ENCODE peak calls at places on chromosomes 5 and 9, in seven cellular contexts. One of them, this sample, is unnamed.

GRCh38 chr9:96065482-96066251 is 190.2 kb downstream of the ERCC6L2 start:
- DNase-seq in sigmoid colon: no peak
- DNase-seq in HCT116: no peak
- DNase-seq in GM23338: no peak
- DNase-seq in GM12891: no peak
- DNase-seq in HepG2: no peak
- DNase-seq in GM12892: no peak
- DNase-seq in this sample: no peak

GRCh38 chr5:17947029-17947428 is 312.8 kb downstream of the TAF11L14 start:
- DNase-seq in sigmoid colon: no peak
- DNase-seq in HCT116: no peak
- DNase-seq in GM23338: no peak
- DNase-seq in GM12891: no peak
- DNase-seq in HepG2: no peak
- DNase-seq in GM12892: no peak
- DNase-seq in this sample: no peak

GRCh38 chr5:68353624-68354023 is 138.1 kb downstream of the PIK3R1 start:
- DNase-seq in sigmoid colon: no peak
- DNase-seq in HCT116: no peak
- DNase-seq in GM23338: no peak
- DNase-seq in GM12891: no peak
- DNase-seq in HepG2: no peak
- DNase-seq in GM12892: no peak
- DNase-seq in this sample: no peak

GRCh38 chr5:64749385-64749784 is 19.1 kb downstream of the SREK1IP1 start:
- DNase-seq in sigmoid colon: no peak
- DNase-seq in HCT116: no peak
- DNase-seq in GM23338: no peak
- DNase-seq in GM12891: no peak
- DNase-seq in HepG2: no peak
- DNase-seq in GM12892: no peak
- DNase-seq in this sample: no peak

GRCh38 chr5:74199436-74200210 is 440.9 kb downstream of the ENC1 start:
- DNase-seq in sigmoid colon: no peak
- DNase-seq in HCT116: no peak
- DNase-seq in GM23338: no peak
- DNase-seq in GM12891: no peak
- DNase-seq in HepG2: no peak
- DNase-seq in GM12892: no peak
- DNase-seq in this sample: no peak

GRCh38 chr5:79488775-79489174 is 25.2 kb downstream of the HOMER1 start:
- DNase-seq in sigmoid colon: no peak
- DNase-seq in HCT116: no peak
- DNase-seq in GM23338: no peak
- DNase-seq in GM12891: no peak
- DNase-seq in HepG2: no peak
- DNase-seq in GM12892: no peak
- DNase-seq in this sample: no peak

GRCh38 chr9:18297532-18297872 is 176.5 kb upstream of the ADAMTSL1 start:
- DNase-seq in sigmoid colon: no peak
- DNase-seq in HCT116: no peak
- DNase-seq in GM23338: peak; percentile 86
- DNase-seq in GM12891: no peak
- DNase-seq in HepG2: peak; percentile 4
- DNase-seq in GM12892: no peak
- DNase-seq in this sample: no peak

GRCh38 chr9:101220341-101220740 is 164.5 kb downstream of the BAAT start:
- DNase-seq in sigmoid colon: no peak
- DNase-seq in HCT116: no peak
- DNase-seq in GM23338: no peak
- DNase-seq in GM12891: no peak
- DNase-seq in HepG2: no peak
- DNase-seq in GM12892: no peak
- DNase-seq in this sample: no peak

DNA sequence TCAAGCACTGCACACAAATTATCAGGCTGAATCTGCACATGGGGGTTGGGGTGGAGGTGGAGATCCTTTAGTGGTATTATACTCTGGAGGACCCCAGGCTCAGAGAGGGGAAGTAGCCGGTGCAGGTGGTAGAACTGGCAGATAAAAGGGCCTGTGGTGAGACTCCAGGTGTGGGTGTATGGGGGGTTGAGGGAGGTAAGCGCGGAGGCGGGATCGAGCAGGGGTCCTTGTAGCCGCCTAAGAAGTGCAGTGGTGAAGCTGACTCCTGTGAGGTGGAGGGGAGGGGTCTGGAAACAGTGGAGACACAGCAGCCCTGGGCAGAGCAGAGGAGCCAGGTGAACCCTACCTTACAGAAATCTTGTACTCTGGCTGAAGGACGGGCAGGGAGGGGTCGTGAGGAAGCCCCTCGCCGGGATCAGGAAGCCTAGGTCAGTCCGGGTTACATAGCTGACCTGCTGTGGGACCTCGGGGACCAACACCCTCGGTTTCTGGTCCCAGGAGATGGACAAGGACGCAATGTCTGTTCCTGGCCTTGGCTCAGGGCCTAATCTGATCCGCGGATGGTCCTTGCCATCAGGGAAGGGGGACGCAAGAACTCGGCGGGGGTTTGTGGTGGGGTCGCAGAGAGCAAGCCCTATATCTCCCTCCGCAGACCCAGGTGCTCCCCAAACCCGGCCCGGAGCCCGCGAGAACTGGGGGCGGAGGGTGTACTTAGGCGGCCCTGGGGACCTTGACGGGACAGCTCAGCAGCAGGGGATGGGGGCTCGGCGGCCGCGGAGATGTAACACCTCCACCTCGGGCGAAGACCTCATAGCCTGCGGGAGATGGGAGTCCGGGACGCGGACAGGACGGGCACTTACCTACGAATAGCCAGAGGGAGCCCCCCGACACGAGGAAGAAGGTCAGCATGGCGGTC is 555 bp downstream of the ACSL6 start:
- DNase-seq in sigmoid colon: peak; percentile 63
- DNase-seq in HCT116: no peak
- DNase-seq in GM23338: peak; percentile 62
- DNase-seq in GM12891: no peak
- DNase-seq in HepG2: no peak
- DNase-seq in GM12892: no peak
- DNase-seq in this sample: no peak
- TF ChIP-seq POLR2AphosphoS5 in sigmoid colon: no peak
- TF ChIP-seq POLR2AphosphoS5 in HCT116: no peak
- TF ChIP-seq POLR2AphosphoS5 in GM23338: no peak
- TF ChIP-seq POLR2AphosphoS5 in GM12891: no peak
- TF ChIP-seq POLR2AphosphoS5 in HepG2: no peak
- TF ChIP-seq POLR2AphosphoS5 in GM12892: no peak
- TF ChIP-seq POLR2AphosphoS5 in this sample: no peak

DNA sequence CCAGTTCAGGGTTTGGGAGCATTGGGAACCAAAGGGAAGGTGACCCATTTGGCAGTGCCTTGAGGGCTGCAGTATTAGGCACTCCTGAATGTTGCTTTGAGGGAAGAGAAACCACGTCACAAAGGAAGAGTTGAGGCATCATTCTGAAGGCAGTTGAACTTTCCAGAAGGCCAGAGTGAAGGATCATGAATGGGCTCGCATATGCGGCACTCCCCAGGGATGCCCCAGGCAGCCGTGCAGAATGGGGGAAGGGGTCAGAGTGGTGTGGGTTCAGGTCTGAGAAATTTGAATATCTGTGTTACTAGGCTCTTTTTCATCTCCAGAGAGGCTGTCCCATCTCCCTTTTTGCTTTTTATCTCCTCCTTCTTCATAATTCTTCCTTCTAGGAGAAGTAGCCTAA is 60.6 kb upstream of the HMHB1 start:
- DNase-seq in sigmoid colon: no peak
- DNase-seq in HCT116: no peak
- DNase-seq in GM23338: no peak
- DNase-seq in GM12891: no peak
- DNase-seq in HepG2: no peak
- DNase-seq in GM12892: no peak
- DNase-seq in this sample: no peak
- TF ChIP-seq POLR2AphosphoS5 in sigmoid colon: no peak
- TF ChIP-seq POLR2AphosphoS5 in HCT116: no peak
- TF ChIP-seq POLR2AphosphoS5 in GM23338: no peak
- TF ChIP-seq POLR2AphosphoS5 in GM12891: no peak
- TF ChIP-seq POLR2AphosphoS5 in HepG2: no peak
- TF ChIP-seq POLR2AphosphoS5 in GM12892: no peak
- TF ChIP-seq POLR2AphosphoS5 in this sample: no peak

GRCh38 chr5:56914678-56915077 is 5.3 kb downstream of the SETD9 start:
- DNase-seq in sigmoid colon: no peak
- DNase-seq in HCT116: no peak
- DNase-seq in GM23338: no peak
- DNase-seq in GM12891: no peak
- DNase-seq in HepG2: no peak
- DNase-seq in GM12892: no peak
- DNase-seq in this sample: no peak

GRCh38 chr5:56909294-56910122 is at the start of gene SETD9:
- DNase-seq in sigmoid colon: peak; percentile 99
- DNase-seq in HCT116: peak; percentile 88
- DNase-seq in GM23338: peak; percentile 98
- DNase-seq in GM12891: peak; percentile 87
- DNase-seq in HepG2: peak; percentile 93
- DNase-seq in GM12892: peak; percentile 88
- DNase-seq in this sample: peak; percentile 98

GRCh38 chr5:56908942-56909293 is 478 bp upstream of the SETD9 start:
- DNase-seq in sigmoid colon: no peak
- DNase-seq in HCT116: peak; percentile 12
- DNase-seq in GM23338: no peak
- DNase-seq in GM12891: no peak
- DNase-seq in HepG2: no peak
- DNase-seq in GM12892: no peak
- DNase-seq in this sample: no peak

GRCh38 chr5:56913766-56914165 is 4.4 kb downstream of the SETD9 start:
- DNase-seq in sigmoid colon: no peak
- DNase-seq in HCT116: no peak
- DNase-seq in GM23338: no peak
- DNase-seq in GM12891: no peak
- DNase-seq in HepG2: no peak
- DNase-seq in GM12892: no peak
- DNase-seq in this sample: no peak

DNA sequence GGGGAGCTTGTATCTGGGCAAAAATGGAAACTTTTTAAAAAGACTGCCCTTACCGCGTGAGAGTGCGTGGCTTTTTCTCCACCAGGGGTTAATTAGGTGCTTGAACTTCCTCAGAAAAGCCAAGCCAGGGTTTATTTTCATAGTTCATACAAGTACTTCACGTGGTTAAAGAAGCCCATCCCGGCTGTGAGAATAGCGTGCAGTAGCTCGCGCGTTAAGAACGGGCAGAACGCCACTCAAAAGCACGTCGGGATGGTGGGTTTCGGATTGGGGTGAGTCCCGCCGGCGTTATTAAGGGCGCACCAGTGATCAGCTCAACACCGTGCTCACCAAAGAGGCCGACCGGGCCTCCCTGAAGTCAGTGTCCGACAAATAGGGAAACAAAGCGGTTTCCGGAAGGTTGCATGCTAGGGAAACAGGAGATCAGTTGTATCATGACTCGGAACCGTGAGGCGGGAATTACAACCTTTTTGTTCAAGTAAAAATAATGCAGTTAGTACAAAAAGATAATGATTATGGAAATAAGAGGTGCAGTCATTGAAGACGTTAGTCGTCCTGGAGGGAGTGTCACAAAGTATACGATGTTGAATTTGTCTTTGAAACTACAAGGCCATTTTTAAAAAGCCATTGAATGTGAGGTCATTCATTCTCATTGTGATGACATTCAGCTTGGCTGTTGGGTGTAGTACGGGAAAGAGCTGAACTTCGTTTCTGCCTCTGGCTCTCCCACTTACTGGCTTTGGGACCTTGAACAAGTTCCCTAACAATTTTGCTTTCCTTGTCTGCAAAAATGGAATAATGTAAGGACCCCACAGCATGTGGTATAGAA is 941 bp downstream of the SETD9 start:
- DNase-seq in sigmoid colon: peak; percentile 77
- DNase-seq in HCT116: no peak
- DNase-seq in GM23338: peak; percentile 65
- DNase-seq in GM12891: no peak
- DNase-seq in HepG2: peak; percentile 61
- DNase-seq in GM12892: peak; percentile 13
- DNase-seq in this sample: peak; percentile 35
- TF ChIP-seq POLR2AphosphoS5 in sigmoid colon: no peak
- TF ChIP-seq POLR2AphosphoS5 in HCT116: no peak
- TF ChIP-seq POLR2AphosphoS5 in GM23338: no peak
- TF ChIP-seq POLR2AphosphoS5 in GM12891: no peak
- TF ChIP-seq POLR2AphosphoS5 in HepG2: no peak
- TF ChIP-seq POLR2AphosphoS5 in GM12892: no peak
- TF ChIP-seq POLR2AphosphoS5 in this sample: no peak

DNA sequence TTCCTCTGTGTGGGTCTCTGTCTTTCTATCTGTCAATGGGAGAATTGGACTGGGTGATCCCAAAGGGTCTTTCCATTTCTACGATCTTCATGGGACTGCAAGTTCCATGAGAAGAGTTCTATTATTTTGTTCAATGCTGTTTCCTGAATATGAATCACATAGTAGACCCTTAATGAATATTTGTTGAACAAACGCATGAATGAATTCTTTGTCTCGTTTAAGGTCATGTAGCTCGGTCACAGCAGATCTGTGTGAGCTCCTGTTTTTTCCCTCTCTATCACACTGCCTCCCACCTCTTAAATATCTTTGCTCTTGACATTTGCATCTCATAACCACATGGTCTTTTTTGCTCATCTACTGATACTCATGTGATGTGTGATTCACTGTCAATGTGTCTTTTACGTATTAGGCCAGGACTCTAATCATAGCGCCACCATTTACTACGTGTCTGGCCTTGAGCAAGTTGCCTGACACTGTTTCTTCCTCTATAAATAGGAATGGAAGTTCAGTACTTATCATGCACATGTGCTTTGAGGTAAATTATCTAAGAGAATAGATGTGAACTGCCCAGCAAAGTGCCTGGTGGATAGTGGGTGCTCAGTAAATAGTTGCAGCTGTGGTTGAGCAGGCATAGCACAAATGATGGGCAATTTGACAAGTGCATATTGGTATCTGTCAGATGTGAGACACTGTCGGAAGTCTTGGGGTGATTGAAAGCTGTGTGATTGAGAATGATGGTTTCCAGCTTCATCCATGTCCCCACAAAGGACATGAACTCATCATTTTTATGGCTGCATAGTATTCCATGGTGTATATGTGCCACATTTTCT is 37.5 kb downstream of the PTTG1 start:
- DNase-seq in sigmoid colon: no peak
- DNase-seq in HCT116: no peak
- DNase-seq in GM23338: no peak
- DNase-seq in GM12891: no peak
- DNase-seq in HepG2: no peak
- DNase-seq in GM12892: no peak
- DNase-seq in this sample: no peak
- TF ChIP-seq POLR2AphosphoS5 in sigmoid colon: no peak
- TF ChIP-seq POLR2AphosphoS5 in HCT116: no peak
- TF ChIP-seq POLR2AphosphoS5 in GM23338: no peak
- TF ChIP-seq POLR2AphosphoS5 in GM12891: peak; percentile 92
- TF ChIP-seq POLR2AphosphoS5 in HepG2: no peak
- TF ChIP-seq POLR2AphosphoS5 in GM12892: peak; percentile 83
- TF ChIP-seq POLR2AphosphoS5 in this sample: no peak

This sample was measured in prostate gland.